ENCODE peak calls at places on chromosomes 2 and 18, in five cellular contexts. Q is endothelial cell, J is NCI-H2081, F is anterior cingulate cortex, Y is WTC11. S is an unnamed sample.

GRCh38 chr18:10524507-10525425 is 1.1 kb upstream of the NAPG start:
- DNase-seq in Q (no peak), F (no peak), J (no peak), Y (no peak), S (peak)

GRCh38 chr2:102597788-102598187 is 21.6 kb upstream of the SLC9A2 start:
- DNase-seq in Q (no peak), J (no peak), Y (peak), F (no peak), S (no peak)

GRCh38 chr2:15705310-15705709 is 113.6 kb downstream of the DDX1 start:
- DNase-seq in Q (no peak), J (no peak), Y (no peak), F (no peak), S (no peak)

GRCh38 chr2:46160326-46160725 is 136.9 kb upstream of the EPAS1 start:
- DNase-seq in Y (no peak), J (no peak), F (no peak), Q (no peak), S (no peak)

GRCh38 chr18:32469691-32470131 is 971 bp downstream of the GAREM1 start:
- DNase-seq in Q (no peak), F (no peak), Y (no peak), J (no peak), S (peak)

GRCh38 chr2:210503622-210504300 is 27.2 kb upstream of the LANCL1 start:
- DNase-seq in Q (no peak), Y (no peak), F (peak), J (peak), S (no peak)

GRCh38 chr2:27080140-27080469 is 1.7 kb downstream of the EMILIN1 start:
- DNase-seq in Y (no peak), J (no peak), Q (no peak), F (no peak), S (no peak)

GRCh38 chr2:162011718-162012564 is 62.1 kb downstream of the DPP4 start:
- DNase-seq in J (no peak), Q (no peak), Y (no peak), F (no peak), S (no peak)

GRCh38 chr2:52222128-52222527 is 1190.2 kb upstream of the NRXN1 start:
- DNase-seq in F (no peak), J (no peak), Q (no peak), Y (no peak), S (no peak)

GRCh38 chr2:209579236-209579749 is 155.4 kb downstream of the MAP2 start:
- DNase-seq in F (peak), Q (peak), J (peak), Y (peak), S (peak)

GRCh38 chr2:241208058-241208457 is 19.6 kb downstream of the ANO7 start:
- DNase-seq in Q (no peak), F (peak), Y (no peak), J (no peak), S (no peak)

GRCh38 chr2:200408428-200409311 is 101.2 kb downstream of the KCTD18 start:
- DNase-seq in Y (no peak), Q (no peak), J (no peak), F (no peak), S (peak)

GRCh38 chr2:158239271-158239670 is 137.6 kb downstream of the UPP2 start:
- DNase-seq in F (no peak), J (no peak), Y (no peak), Q (no peak), S (no peak)

GRCh38 chr2:17303496-17303895 is 214.7 kb downstream of the RAD51AP2 start:
- DNase-seq in Q (no peak), F (no peak), J (no peak), Y (no peak), S (peak)

GRCh38 chr2:170869036-170869435 is 52.3 kb downstream of the GAD1 start:
- DNase-seq in Y (no peak), F (no peak), J (no peak), Q (no peak), S (no peak)

GRCh38 chr2:222859786-222860726 is 780 bp upstream of the ACSL3 start:
- DNase-seq in J (no peak), Y (peak), Q (peak), F (no peak), S (peak)

GRCh38 chr2:19786408-19787058 is 115.2 kb downstream of the TTC32 start:
- DNase-seq in Q (no peak), F (no peak), J (no peak), Y (no peak), S (peak)

GRCh38 chr2:218186355-218186766 is 19.6 kb upstream of the CXCR1 start:
- DNase-seq in F (peak), Q (peak), J (peak), Y (peak), S (peak)

GRCh38 chr2:140658766-140659165 is 1472.0 kb downstream of the LRP1B start:
- DNase-seq in Y (no peak), Q (no peak), F (no peak), J (no peak), S (peak)

GRCh38 chr2:73938761-73939352 is 12.2 kb downstream of the DGUOK start:
- DNase-seq in F (no peak), J (no peak), Q (no peak), Y (no peak), S (peak)

GRCh38 chr2:14722919-14723559 is 90.5 kb downstream of the LRATD1 start:
- DNase-seq in F (no peak), Q (no peak), J (no peak), Y (no peak), S (no peak)

GRCh38 chr2:33518929-33519328 is 42.5 kb downstream of the RASGRP3 start:
- DNase-seq in J (no peak), F (no peak), Q (no peak), Y (no peak), S (peak)

GRCh38 chr18:26503382-26503781 is 45.0 kb downstream of the KCTD1 start:
- DNase-seq in Q (no peak), J (no peak), Y (no peak), F (no peak), S (peak)

GRCh38 chr2:227450921-227451654 is 20.9 kb upstream of the AGFG1 start:
- DNase-seq in F (no peak), Q (no peak), J (no peak), Y (no peak), S (no peak)

GRCh38 chr18:55775972-55776371 is 188.0 kb upstream of the TCF4 start:
- DNase-seq in Y (no peak), J (no peak), F (no peak), Q (no peak), S (no peak)

S was measured in kidney tubule cell.